ENCODE peak calls at places on chromosomes 12 and 14, in six cellular contexts. A is Caki2, C is brain microvascular endothelial cell, Z is NCI-H82, V is A549, K is AML-193. D is an unnamed sample.

GRCh38 chr12:70214972-70215617 is 28.1 kb upstream of the CNOT2 start:
- DNase-seq in A (no peak), C (no peak), Z (no peak), V (no peak), K (no peak), D (no peak)

GRCh38 chr12:44889162-44889561 is 13.0 kb upstream of the NELL2 start:
- DNase-seq in A (no peak), C (no peak), Z (peak), V (no peak), K (no peak), D (no peak)

GRCh38 chr12:90925562-90925961 is 29.4 kb downstream of the CCER1 start:
- DNase-seq in A (no peak), C (no peak), Z (no peak), V (no peak), K (no peak), D (no peak)

GRCh38 chr12:64610660-64611429 is 550 bp downstream of the RASSF3 start:
- DNase-seq in A (peak), C (peak), Z (peak), V (peak), K (peak), D (peak)

GRCh38 chr14:79248771-79249170 is 962.5 kb downstream of the DIO2 start:
- DNase-seq in A (no peak), C (no peak), Z (peak), V (no peak), K (no peak), D (no peak)

GRCh38 chr12:119448737-119449136 is 114.2 kb downstream of the CCDC60 start:
- DNase-seq in A (peak), C (no peak), Z (no peak), V (no peak), K (no peak), D (no peak)

GRCh38 chr14:96688629-96689028 is 108.6 kb upstream of the VRK1 start:
- DNase-seq in A (no peak), C (no peak), Z (no peak), V (no peak), K (no peak), D (no peak)

GRCh38 chr12:104585448-104586055 is 128.8 kb downstream of the CHST11 start:
- DNase-seq in A (no peak), C (no peak), Z (no peak), V (no peak), K (no peak), D (no peak)

GRCh38 chr14:105999361-106000028 is 473.1 kb downstream of the TMEM121 start:
- DNase-seq in A (peak), C (no peak), Z (peak), V (no peak), K (peak), D (peak)

D was measured in stomach.